ENCODE peak calls at places on chromosome 16, in ten cellular contexts. A, M, Y, C, J, D, I, G, R and Q are unnamed samples. For H3K27me3, the result is how much of the 10 kb centered on the place peaks cover.

GRCh38 chr16:50467943-50468748 is 80.0 kb upstream of the NKD1 start:
- DNase-seq in I (no peak), R (peak), D (no peak), J (peak), Y (no peak), M (peak), G (peak), A (peak), C (no peak), Q (peak)

GRCh38 chr16:84514874-84515835 is 10.7 kb upstream of the MEAK7 start:
- DNase-seq in J (no peak), A (no peak), M (no peak), C (no peak), D (no peak), I (no peak), G (peak), R (no peak), Y (no peak), Q (no peak)

GRCh38 chr16:4426021-4426684 is 485 bp downstream of the DNAJA3 start:
- DNase-seq in Y (no peak), A (no peak), J (no peak), D (no peak), R (peak), M (no peak), I (no peak), G (no peak), C (no peak), Q (no peak)

GRCh38 chr16:11315499-11315898 is 29.8 kb upstream of the RMI2 start:
- DNase-seq in J (no peak), M (no peak), R (peak), C (no peak), Y (peak), A (peak), D (peak), I (no peak), G (no peak), Q (peak)

GRCh38 chr16:72876221-72876620 is 171.7 kb downstream of the ZFHX3 start:
- DNase-seq in I (no peak), C (peak), D (peak), A (no peak), M (peak), G (peak), J (no peak), Y (peak), R (no peak), Q (peak)

GRCh38 chr16:12311887-12312286 is 335.4 kb downstream of the SNX29 start:
- DNase-seq in Y (no peak), D (no peak), G (no peak), C (no peak), M (no peak), I (no peak), R (peak), A (peak), J (no peak), Q (no peak)

GRCh38 chr16:67115649-67116048 is 5.9 kb downstream of the PHAF1 start:
- DNase-seq in C (peak), J (no peak), A (no peak), D (peak), M (peak), G (no peak), I (no peak), Y (peak), R (no peak), Q (no peak)

GRCh38 chr16:68257251-68257905 is 6.9 kb upstream of the SLC7A6 start:
- DNase-seq in Y (peak), J (peak), A (no peak), D (no peak), R (no peak), G (peak), M (no peak), C (no peak), I (peak), Q (peak)

GRCh38 chr16:7397901-7398300 is 65.3 kb downstream of the RBFOX1 start:
- DNase-seq in R (no peak), G (no peak), A (no peak), I (no peak), J (no peak), Y (no peak), C (no peak), M (no peak), D (peak), Q (no peak)

GRCh38 chr16:84656557-84657130 is 8.3 kb downstream of the KLHL36 start:
- DNase-seq in Y (no peak), M (no peak), A (no peak), R (no peak), G (no peak), D (no peak), J (no peak), C (no peak), I (no peak), Q (no peak)

GRCh38 chr16:80009971-80010659 is 409.6 kb upstream of the MAF start:
- DNase-seq in R (no peak), C (no peak), D (no peak), J (no peak), Y (no peak), M (no peak), G (no peak), A (no peak), I (no peak), Q (no peak)

GRCh38 chr16:8519179-8519578 is 71.1 kb downstream of the TMEM114 start:
- DNase-seq in A (no peak), C (no peak), G (no peak), R (no peak), I (no peak), Y (no peak), D (no peak), J (no peak), M (no peak), Q (no peak)

GRCh38 chr16:59783191-59783590 is 1049.1 kb upstream of the GOT2 start:
- DNase-seq in D (peak), A (no peak), G (no peak), C (no peak), R (no peak), M (no peak), I (no peak), Y (peak), J (no peak), Q (no peak)

GRCh38 chr16:68668266-68668665 is 23.2 kb downstream of the CDH3 start:
- DNase-seq in D (no peak), J (no peak), Y (peak), R (no peak), C (no peak), A (no peak), M (no peak), I (no peak), G (no peak), Q (no peak)

GRCh38 chr16:27208809-27209208 is 5.5 kb downstream of the KDM8 start:
- DNase-seq in G (no peak), D (no peak), A (no peak), J (no peak), C (no peak), I (no peak), M (no peak), R (no peak), Y (no peak), Q (no peak)

GRCh38 chr16:75074920-75075687 is 41.5 kb downstream of the LDHD start:
- DNase-seq in Y (no peak), C (no peak), R (no peak), A (no peak), J (no peak), I (no peak), G (peak), M (no peak), D (no peak), Q (no peak)

GRCh38 chr16:50386139-50386538 is 17.4 kb upstream of the BRD7 start:
- DNase-seq in M (no peak), Y (no peak), R (no peak), C (no peak), I (no peak), G (no peak), A (no peak), D (no peak), J (peak), Q (no peak)

GRCh38 chr16:54204756-54205155 is 81.8 kb downstream of the IRX3 start:
- DNase-seq in Y (no peak), G (no peak), C (no peak), I (no peak), M (peak), R (no peak), A (no peak), D (no peak), J (no peak), Q (no peak)

GRCh38 chr16:56315955-56316354 is 109.4 kb downstream of the AMFR start:
- DNase-seq in A (no peak), G (no peak), R (no peak), D (no peak), I (no peak), J (no peak), C (no peak), M (no peak), Y (no peak), Q (no peak)

GRCh38 chr16:48133455-48134226 is 22.2 kb downstream of the ABCC12 start:
- DNase-seq in M (no peak), Y (no peak), D (no peak), C (no peak), A (no peak), R (no peak), I (no peak), G (no peak), J (no peak), Q (peak)

GRCh38 chr16:68382296-68382718 is 66.0 kb downstream of the SMPD3 start:
- DNase-seq in Y (no peak), C (no peak), D (no peak), G (peak), M (no peak), R (peak), A (peak), J (no peak), I (peak), Q (no peak)

GRCh38 chr16:12229759-12230594 is 253.4 kb downstream of the SNX29 start:
- DNase-seq in M (no peak), I (no peak), D (peak), Y (peak), J (no peak), G (no peak), A (no peak), R (no peak), C (no peak), Q (no peak)

GRCh38 chr16:67415872-67416793 is at the start of gene ZDHHC1:
- DNase-seq in D (peak), Y (peak), M (peak), I (peak), A (peak), R (peak), J (peak), C (peak), G (peak), Q (peak)

GRCh38 chr16:67229906-67230808 is 3.2 kb downstream of the TMEM208 start:
- DNase-seq in A (peak), J (no peak), D (no peak), R (no peak), Y (no peak), C (no peak), G (no peak), M (no peak), I (peak), Q (no peak)

GRCh38 chr16:70520612-70521297 is 2.6 kb downstream of the COG4 start:
- DNase-seq in A (no peak), Y (peak), G (no peak), D (peak), C (no peak), R (no peak), I (no peak), M (no peak), J (no peak), Q (no peak)

DNA sequence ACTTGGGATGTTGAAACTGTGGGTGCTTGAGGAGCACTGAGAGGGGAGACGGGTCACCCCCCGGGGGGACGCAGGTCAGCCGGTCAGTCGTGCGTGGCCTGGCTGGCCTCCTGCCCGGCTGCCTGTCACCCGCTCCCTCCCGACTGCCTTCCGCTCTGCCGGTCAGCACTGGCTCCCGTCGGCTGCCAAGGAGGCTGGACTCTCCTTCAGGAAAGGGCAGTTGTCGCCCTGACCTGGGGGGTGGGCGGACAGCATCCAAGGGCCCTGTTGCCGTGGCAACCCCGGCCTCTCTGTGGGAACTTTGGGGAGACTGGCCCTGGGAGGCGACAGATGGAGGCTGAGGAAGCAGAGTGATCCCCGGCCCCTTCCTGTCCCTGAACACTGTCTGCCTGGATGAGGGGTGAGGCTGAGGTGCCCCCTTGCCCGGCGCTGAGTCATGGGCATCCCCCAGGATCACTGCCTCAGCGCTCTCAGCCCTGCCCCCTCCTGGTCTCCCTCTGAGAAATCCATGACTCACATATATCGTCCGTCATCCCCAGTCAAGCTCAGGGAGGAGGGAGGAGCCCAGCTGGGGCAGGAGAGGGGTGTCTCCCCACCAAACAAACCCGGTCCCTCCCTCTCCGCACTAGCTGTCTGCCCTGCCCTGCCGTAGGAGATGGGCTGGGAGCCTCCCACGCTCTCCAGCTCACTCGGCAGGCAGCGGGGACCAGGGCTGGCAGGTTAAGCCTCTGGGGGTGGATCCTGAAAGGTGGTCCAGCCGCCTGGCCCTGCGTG is at the start of gene ADGRG1:
- DNase-seq in J (peak), Y (peak), A (peak), M (peak), D (peak), R (peak), G (no peak), I (peak), C (peak), Q (peak)
- H3K4me3 ChIP-seq in J (peak), Y (peak), A (no peak), M (peak), D (peak), R (peak), G (no peak), I (peak), C (peak), Q (peak)

DNA sequence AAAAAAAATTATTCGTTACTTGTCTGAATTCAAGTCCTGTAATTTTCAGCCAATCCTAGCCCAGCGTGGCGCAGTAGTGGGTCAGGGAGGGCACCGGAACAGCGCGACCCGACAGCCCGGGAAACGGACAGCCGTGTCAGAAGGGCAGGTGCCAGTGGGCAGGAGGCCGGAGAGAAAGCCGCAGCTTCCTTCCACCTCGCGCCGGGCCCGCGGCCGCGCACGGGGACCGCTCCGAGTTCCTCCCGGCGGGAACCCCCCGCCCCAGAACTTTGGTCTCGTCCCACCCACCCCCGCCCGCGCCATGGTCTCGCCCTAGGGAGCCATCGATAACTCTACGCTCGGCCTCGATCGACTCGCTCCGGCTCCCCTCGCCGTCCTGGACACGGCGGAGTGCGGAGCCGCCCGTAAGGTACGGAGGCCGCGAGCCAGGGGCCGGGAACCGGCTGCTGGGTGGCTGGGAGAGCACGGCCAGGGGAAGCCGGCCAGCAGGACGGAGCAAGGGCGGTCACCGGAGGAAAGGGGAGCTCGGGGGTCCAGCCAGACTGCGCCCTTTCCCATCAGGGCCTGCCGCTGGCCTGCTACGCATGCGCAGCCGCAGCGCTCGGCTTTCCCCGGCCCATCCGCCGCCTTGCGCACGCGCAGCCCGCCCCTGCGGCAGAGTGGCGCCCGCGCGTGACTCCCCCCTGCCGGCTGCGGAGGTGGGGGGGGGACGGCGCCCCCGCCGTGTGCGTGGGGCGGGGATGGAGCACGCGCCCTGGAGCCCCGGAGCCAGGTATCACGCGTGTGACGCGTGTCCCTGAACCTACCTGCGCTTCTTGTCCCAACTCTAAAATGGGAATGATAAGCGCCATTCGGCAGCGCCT is at the start of gene MLST8:
- DNase-seq in C (peak), J (peak), M (peak), R (peak), A (peak), I (peak), Y (peak), D (peak), G (peak), Q (peak)
- TF ChIP-seq CTCF in C (peak), J (peak), M (no peak), R (no peak), A (peak), I (no peak), Y (peak), D (no peak), G (no peak), Q (no peak)

DNA sequence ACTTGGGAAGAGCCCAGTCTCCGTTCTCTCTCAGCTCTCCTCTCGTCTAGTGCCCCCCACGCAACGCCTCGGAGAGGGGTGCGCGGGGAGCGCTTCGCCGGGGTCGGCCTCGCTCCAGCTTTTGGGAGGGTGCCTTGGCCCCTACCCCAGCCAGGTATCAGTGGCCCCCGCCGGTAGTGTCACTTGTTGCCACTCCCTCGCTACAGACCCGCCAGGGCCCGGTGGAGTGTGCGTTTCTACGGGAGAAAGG is 786 bp upstream of the CDH11 start:
- DNase-seq in D (no peak), R (no peak), Y (no peak), I (no peak), C (no peak), J (no peak), G (no peak), A (no peak), M (no peak), Q (no peak)
- H3K27me3 ChIP-seq in D (under half), R (half or more), Y (under half), I (under half), C (under half), J (under half), G (under half), A (half or more), M (under half), Q (under half)

GRCh38 chr16:19418200-19418599 is 517 bp downstream of the TMC5 start:
- DNase-seq in G (no peak), A (no peak), M (no peak), R (no peak), C (no peak), I (no peak), D (no peak), Y (no peak), J (no peak), Q (no peak)
- H3K4me3 ChIP-seq in G (no peak), A (no peak), M (no peak), R (no peak), C (no peak), I (no peak), D (no peak), Y (no peak), J (no peak), Q (no peak)

DNA sequence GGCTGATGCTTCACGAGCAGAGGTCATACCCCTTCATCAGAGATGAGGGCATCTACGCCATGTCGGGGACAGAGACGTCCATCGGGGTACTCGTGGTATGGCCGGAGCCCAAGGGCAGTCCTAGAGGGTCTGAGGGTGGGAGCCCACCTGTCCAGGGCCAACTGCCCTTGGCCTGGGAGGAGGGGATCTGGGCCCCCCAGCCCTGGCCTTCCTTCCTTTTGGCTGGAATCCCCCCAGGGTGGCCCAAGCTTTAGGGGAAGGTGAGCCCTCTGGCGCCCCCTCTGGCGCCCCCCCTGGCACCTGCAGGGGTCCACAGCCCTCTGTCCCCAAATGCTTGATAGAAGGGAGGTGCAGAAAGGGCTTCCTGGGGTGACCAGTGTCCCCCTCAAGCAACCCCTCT is 69.3 kb downstream of the SCNN1B start:
- DNase-seq in A (no peak), G (no peak), R (peak), D (no peak), I (no peak), Y (no peak), M (no peak), C (no peak), J (no peak), Q (no peak)
- TF ChIP-seq CTCF in A (peak), G (no peak), R (peak), D (no peak), I (no peak), Y (no peak), M (no peak), C (no peak), J (no peak), Q (no peak)

DNA sequence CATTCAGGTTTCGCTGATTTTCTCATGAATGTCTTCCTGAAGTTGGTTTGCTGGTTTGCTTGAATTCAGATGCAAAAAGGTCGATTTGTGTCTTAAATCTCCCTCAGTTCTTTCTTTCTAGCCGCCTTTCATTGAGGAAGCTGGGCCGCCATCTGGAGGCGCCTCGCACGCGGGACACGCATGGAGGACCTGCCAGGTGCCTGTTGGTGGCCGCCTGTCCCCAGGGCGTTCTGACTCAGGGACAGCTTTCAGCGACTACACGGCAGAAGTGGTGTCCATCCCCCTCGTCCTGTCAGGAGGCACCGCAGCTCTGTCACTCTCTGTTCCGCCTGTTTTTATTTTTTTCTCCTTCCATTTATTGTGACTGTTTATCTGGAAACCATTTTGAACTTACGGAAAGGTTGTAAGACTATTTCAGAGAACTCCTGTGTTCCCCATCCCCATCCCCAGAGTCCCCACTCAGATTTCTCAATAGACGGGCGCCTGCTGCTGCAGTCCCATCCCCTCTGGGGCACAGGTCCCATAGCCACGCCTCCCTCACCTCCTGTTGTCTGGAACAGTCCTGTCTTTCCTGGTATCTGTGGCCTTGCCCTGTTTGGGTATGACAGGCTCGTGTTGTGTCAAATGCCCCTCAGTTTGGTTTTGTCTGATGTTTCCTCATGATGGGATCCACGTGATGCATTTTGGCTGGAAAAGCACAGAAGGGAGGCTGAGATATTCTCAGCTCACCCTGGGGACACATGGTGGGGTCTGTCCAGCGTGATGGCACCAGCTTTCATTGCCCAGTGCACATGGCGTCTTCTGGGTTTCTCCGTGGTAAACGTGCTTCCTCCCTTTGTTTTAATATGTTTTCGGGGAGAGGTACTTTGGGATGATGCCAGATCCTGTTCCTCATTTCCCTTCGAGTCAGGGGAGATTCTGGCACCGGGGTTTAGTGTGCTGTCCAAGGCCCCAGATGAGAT is 33.4 kb downstream of the COX4I1 start:
- DNase-seq in I (no peak), J (no peak), Y (no peak), C (no peak), M (no peak), D (no peak), A (no peak), R (no peak), G (no peak), Q (no peak)
- H3K27me3 ChIP-seq in I (under half), J (half or more), Y (under half), C (under half), M (under half), D (under half), A (under half), R (under half), G (under half), Q (under half)